ENCODE peak calls at places on chromosome 11, in five cellular contexts. A is nucleus accumbens, V is M059J, O is tibial artery, K is EL. U is an unnamed sample.
A peak's percentile ranks its signal among the peaks of the same experiment; 100 is the strongest.

GRCh38 chr11:120660024-120660565 is 148.5 kb downstream of the GRIK4 start:
- DNase-seq in A (no peak), V (peak; percentile 19), O (no peak), K (peak; percentile 8), U (peak; percentile 27)

GRCh38 chr11:47378011-47378835 is at the start of gene SPI1:
- DNase-seq in A (no peak), V (no peak), O (peak; percentile 85), K (no peak), U (no peak)

GRCh38 chr11:86990520-86990919 is 35.3 kb upstream of the FZD4 start:
- DNase-seq in A (no peak), V (peak; percentile 80), O (no peak), K (peak; percentile 71), U (peak; percentile 90)

GRCh38 chr11:122656073-122656630 is 630 bp downstream of the UBASH3B start:
- DNase-seq in A (peak; percentile 51), V (peak; percentile 75), O (peak; percentile 69), K (peak; percentile 62), U (peak; percentile 90)

GRCh38 chr11:111059726-111060125 is 185.8 kb upstream of the POU2AF2 start:
- DNase-seq in A (no peak), V (peak; percentile 86), O (no peak), K (peak; percentile 66), U (no peak)

GRCh38 chr11:125398475-125398874 is 97.6 kb downstream of the FEZ1 start:
- DNase-seq in A (no peak), V (no peak), O (no peak), K (no peak), U (no peak)

GRCh38 chr11:28833670-28834069 is 725.5 kb downstream of the METTL15 start:
- DNase-seq in A (no peak), V (peak; percentile 98), O (no peak), K (peak; percentile 99), U (peak; percentile 93)

GRCh38 chr11:121892863-121893262 is 223.2 kb downstream of the BLID start:
- DNase-seq in A (no peak), V (peak; percentile 63), O (no peak), K (peak; percentile 51), U (peak; percentile 67)

GRCh38 chr11:76395296-76395695 is 14.2 kb downstream of the GVQW3 start:
- DNase-seq in A (no peak), V (no peak), O (no peak), K (no peak), U (no peak)

GRCh38 chr11:64864473-64865285 is 13.7 kb downstream of the EHD1 start:
- DNase-seq in A (no peak), V (peak; percentile 94), O (peak; percentile 97), K (peak; percentile 97), U (peak; percentile 96)

GRCh38 chr11:73393479-73394415 is 17.5 kb downstream of the RELT start:
- DNase-seq in A (peak; percentile 57), V (peak; percentile 73), O (peak; percentile 83), K (peak; percentile 79), U (peak; percentile 88)

GRCh38 chr11:34750692-34751405 is 130.0 kb downstream of the EHF start:
- DNase-seq in A (no peak), V (no peak), O (no peak), K (no peak), U (peak; percentile 25)

GRCh38 chr11:60193687-60194433 is 11.0 kb upstream of the MS4A6A start:
- DNase-seq in A (no peak), V (peak; percentile 45), O (no peak), K (peak; percentile 55), U (peak; percentile 56)

GRCh38 chr11:9664276-9665171 is 647 bp downstream of the SWAP70 start:
- DNase-seq in A (no peak), V (peak; percentile 67), O (peak; percentile 74), K (peak; percentile 62), U (peak; percentile 70)

GRCh38 chr11:67409261-67409666 is 5.4 kb downstream of the TBC1D10C start:
- DNase-seq in A (no peak), V (no peak), O (no peak), K (no peak), U (no peak)

GRCh38 chr11:19939415-19939929 is 220.8 kb downstream of the DBX1 start:
- DNase-seq in A (no peak), V (no peak), O (no peak), K (no peak), U (no peak)

GRCh38 chr11:63020671-63021255 is 5.1 kb upstream of the SLC22A8 start:
- DNase-seq in A (no peak), V (peak; percentile 17), O (no peak), K (peak; percentile 15), U (no peak)

GRCh38 chr11:46513934-46514342 is 79.9 kb downstream of the AMBRA1 start:
- DNase-seq in A (no peak), V (no peak), O (no peak), K (peak; percentile 17), U (peak; percentile 59)

GRCh38 chr11:97364047-97364446 is 974.2 kb downstream of the JRKL start:
- DNase-seq in A (no peak), V (peak; percentile 66), O (no peak), K (no peak), U (peak; percentile 45)

GRCh38 chr11:843818-844692 is 1.4 kb downstream of the TSPAN4 start:
- DNase-seq in A (no peak), V (peak; percentile 96), O (peak; percentile 98), K (peak; percentile 98), U (peak; percentile 95)

GRCh38 chr11:33802414-33802950 is 28.2 kb upstream of the FBXO3 start:
- DNase-seq in A (peak; percentile 44), V (peak; percentile 92), O (peak; percentile 66), K (peak; percentile 90), U (peak; percentile 93)

GRCh38 chr11:33928564-33928963 is 36.7 kb upstream of the LMO2 start:
- DNase-seq in A (no peak), V (no peak), O (no peak), K (no peak), U (no peak)

GRCh38 chr11:78032090-78032489 is 9.0 kb upstream of the KCTD14 start:
- DNase-seq in A (no peak), V (no peak), O (no peak), K (no peak), U (no peak)

GRCh38 chr11:102047305-102047924 is at the start of gene CFAP300:
- DNase-seq in A (no peak), V (peak; percentile 83), O (peak; percentile 98), K (peak; percentile 83), U (peak; percentile 85)

GRCh38 chr11:123437236-123437979 is 7.3 kb downstream of the GRAMD1B start:
- DNase-seq in A (no peak), V (peak; percentile 88), O (peak; percentile 11), K (no peak), U (no peak)

GRCh38 chr11:86623041-86623621 is 49.3 kb downstream of the ME3 start:
- DNase-seq in A (no peak), V (no peak), O (no peak), K (no peak), U (peak; percentile 42)